ENCODE peak calls at places on chromosomes 5 and 9, in seven cellular contexts. E, I, P, D, B, V and K are unnamed samples.

GRCh38 chr9:93549636-93550035 is 26.7 kb upstream of the PHF2 start:
- DNase-seq in E (no peak), I (no peak), P (no peak), D (no peak), B (no peak), V (no peak), K (peak)

GRCh38 chr9:69797680-69798079 is 22.9 kb upstream of the CFAP95 start:
- DNase-seq in E (no peak), I (no peak), P (no peak), D (no peak), B (no peak), V (no peak), K (no peak)

GRCh38 chr9:2093920-2094597 is 78.9 kb downstream of the SMARCA2 start:
- DNase-seq in E (peak), I (peak), P (peak), D (peak), B (no peak), V (no peak), K (no peak)

GRCh38 chr9:129888085-129888808 is 53.0 kb downstream of the USP20 start:
- DNase-seq in E (no peak), I (no peak), P (no peak), D (no peak), B (no peak), V (no peak), K (no peak)

GRCh38 chr9:132543960-132544359 is 38.4 kb upstream of the BARHL1 start:
- DNase-seq in E (no peak), I (no peak), P (no peak), D (no peak), B (no peak), V (peak), K (no peak)

GRCh38 chr5:144469106-144469505 is 298.4 kb downstream of the KCTD16 start:
- DNase-seq in E (no peak), I (no peak), P (no peak), D (peak), B (no peak), V (no peak), K (no peak)

GRCh38 chr5:140882591-140882899 is 621 bp downstream of the PCDHA13 start:
- DNase-seq in E (no peak), I (no peak), P (peak), D (no peak), B (no peak), V (peak), K (no peak)

GRCh38 chr5:93274291-93274690 is 306.7 kb downstream of the NR2F1-AS1 start:
- DNase-seq in E (no peak), I (no peak), P (no peak), D (peak), B (no peak), V (peak), K (no peak)

GRCh38 chr5:140346348-140347221 is at the start of gene HBEGF:
- DNase-seq in E (peak), I (no peak), P (peak), D (peak), B (peak), V (peak), K (no peak)

GRCh38 chr5:156391139-156391538 is 64.2 kb downstream of the SGCD start:
- DNase-seq in E (no peak), I (peak), P (peak), D (no peak), B (no peak), V (no peak), K (peak)

GRCh38 chr5:170491479-170491878 is 12.3 kb upstream of the KCNIP1 start:
- DNase-seq in E (peak), I (peak), P (no peak), D (peak), B (no peak), V (no peak), K (peak)

GRCh38 chr9:35277649-35278359 is 116.0 kb downstream of the UNC13B start:
- DNase-seq in E (peak), I (peak), P (no peak), D (peak), B (no peak), V (no peak), K (no peak)

GRCh38 chr9:135126480-135127187 is 39.2 kb downstream of the OLFM1 start:
- DNase-seq in E (peak), I (no peak), P (peak), D (peak), B (no peak), V (no peak), K (peak)

GRCh38 chr9:135130266-135130976 is 43.0 kb downstream of the OLFM1 start:
- DNase-seq in E (no peak), I (no peak), P (peak), D (peak), B (no peak), V (no peak), K (no peak)

GRCh38 chr9:135131488-135131887 is 44.0 kb downstream of the OLFM1 start:
- DNase-seq in E (no peak), I (no peak), P (no peak), D (no peak), B (no peak), V (no peak), K (no peak)

GRCh38 chr9:135129137-135129695 is 41.7 kb downstream of the OLFM1 start:
- DNase-seq in E (no peak), I (no peak), P (no peak), D (no peak), B (no peak), V (no peak), K (no peak)

DNA sequence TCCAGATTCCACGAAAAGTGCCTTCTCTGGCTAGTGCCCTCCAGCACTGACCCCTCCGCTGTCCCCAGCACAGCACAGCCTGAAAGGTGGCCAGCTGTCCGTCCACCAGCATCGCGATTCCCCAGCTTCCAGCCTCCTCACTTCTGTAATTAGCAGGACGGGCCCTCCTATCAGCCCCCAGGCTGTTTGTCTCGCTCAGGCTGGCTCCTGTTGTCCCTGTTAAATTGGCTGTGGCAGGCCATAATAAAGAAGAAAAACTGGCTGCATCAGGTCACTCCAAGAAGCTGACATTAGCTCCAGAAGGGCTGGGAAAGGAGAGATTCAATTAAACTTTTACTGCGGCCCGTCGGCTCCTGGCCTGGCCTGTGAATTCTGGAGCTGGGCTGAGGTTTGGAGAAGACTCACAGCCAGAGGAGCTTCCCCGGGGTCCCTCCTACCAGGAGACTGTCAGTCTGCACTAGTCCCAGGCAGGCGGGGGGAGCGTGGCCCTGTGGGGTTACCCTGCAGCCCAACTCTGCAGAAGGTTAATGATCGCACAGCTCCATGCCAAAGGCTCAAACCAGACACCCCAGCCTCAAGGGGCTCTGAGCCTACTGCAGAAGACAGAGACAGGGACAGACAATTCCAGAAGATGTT is 40.7 kb downstream of the OLFM1 start:
- DNase-seq in E (no peak), I (no peak), P (no peak), D (no peak), B (no peak), V (peak), K (no peak)
- H3K27ac ChIP-seq in E (no peak), I (no peak), P (no peak), D (no peak), B (no peak), V (peak), K (no peak)

GRCh38 chr5:108504974-108505373 is 123.1 kb upstream of the FBXL17 start:
- DNase-seq in E (no peak), I (no peak), P (no peak), D (no peak), B (no peak), V (no peak), K (no peak)
- H3K27ac ChIP-seq in E (no peak), I (no peak), P (no peak), D (no peak), B (no peak), V (no peak), K (no peak)

GRCh38 chr9:68704498-68704803 is 589 bp upstream of the PIP5K1B start:
- DNase-seq in E (no peak), I (no peak), P (no peak), D (no peak), B (no peak), V (no peak), K (no peak)

GRCh38 chr9:68705636-68706578 is 867 bp downstream of the PIP5K1B start:
- DNase-seq in E (peak), I (no peak), P (no peak), D (no peak), B (no peak), V (peak), K (no peak)

GRCh38 chr9:68703672-68704071 is 1.4 kb upstream of the PIP5K1B start:
- DNase-seq in E (no peak), I (no peak), P (no peak), D (no peak), B (no peak), V (no peak), K (no peak)

GRCh38 chr9:68706579-68707201 is 1.6 kb downstream of the PIP5K1B start:
- DNase-seq in E (no peak), I (no peak), P (no peak), D (no peak), B (no peak), V (peak), K (no peak)

DNA sequence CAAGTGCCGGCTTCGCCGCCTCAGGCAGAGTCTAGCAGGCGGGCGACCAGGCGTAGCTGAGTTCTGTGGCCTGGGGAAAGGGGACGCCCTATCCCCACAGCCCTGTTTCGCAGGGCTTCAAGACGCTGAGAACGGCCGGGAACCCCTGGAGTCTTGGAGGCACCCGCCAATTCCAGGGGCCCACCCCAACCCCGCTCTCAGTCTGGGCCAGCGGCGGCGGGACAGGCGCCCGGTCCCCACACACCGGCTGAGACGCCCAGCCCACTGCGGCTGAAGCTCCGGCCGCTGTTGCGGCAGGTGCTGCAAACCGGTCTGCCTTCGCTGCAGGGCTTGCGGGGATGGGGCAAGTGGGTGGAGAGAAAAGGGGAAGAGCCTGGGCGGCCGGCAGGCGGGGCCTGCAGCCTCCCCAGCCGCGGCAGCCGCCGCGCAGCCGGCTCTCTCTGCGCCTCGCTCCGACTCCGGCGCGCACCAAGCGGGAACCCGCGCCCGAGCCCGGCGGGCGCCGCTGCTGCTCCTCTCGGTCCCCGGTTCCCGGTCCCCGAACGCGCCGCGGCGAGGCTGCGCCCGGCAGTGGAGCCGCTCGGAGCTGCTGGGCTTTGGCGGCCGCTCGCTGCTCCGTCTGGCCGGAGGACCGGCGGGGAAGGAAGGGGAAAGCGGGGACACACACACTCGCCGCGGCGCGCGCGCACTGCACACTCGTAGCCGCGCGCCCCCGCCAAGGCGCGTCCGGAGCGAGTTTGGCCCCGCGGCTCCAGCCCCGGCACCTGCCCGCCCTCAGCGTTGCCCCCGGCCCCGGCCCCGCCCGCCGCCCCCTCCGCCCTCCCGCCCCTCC is at the start of gene PIP5K1B:
- DNase-seq in E (peak), I (no peak), P (peak), D (peak), B (peak), V (peak), K (peak)
- H3K27ac ChIP-seq in E (peak), I (no peak), P (peak), D (no peak), B (no peak), V (no peak), K (no peak)

DNA sequence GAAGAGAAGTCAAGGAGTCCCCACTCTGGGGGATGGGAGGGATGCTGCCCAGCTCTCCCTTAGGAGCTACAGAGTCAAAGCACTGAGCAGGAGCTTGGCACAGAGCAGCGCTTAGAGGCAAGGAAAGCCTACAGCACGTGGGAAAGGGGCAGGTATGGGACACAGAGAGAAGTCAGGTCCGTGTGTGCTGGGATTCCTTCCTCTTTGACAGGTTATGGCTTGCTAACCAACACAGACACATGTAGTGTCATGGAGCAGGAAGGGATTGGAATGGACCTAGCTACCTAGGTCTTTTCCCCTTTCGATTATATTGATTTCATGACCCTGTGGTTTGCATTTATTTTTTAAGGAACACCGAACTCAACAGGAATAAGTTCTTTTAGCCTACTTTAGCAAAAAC is 208.5 kb upstream of the TUT7 start:
- DNase-seq in E (no peak), I (no peak), P (no peak), D (no peak), B (no peak), V (no peak), K (peak)
- H3K27ac ChIP-seq in E (no peak), I (no peak), P (no peak), D (peak), B (no peak), V (no peak), K (peak)

GRCh38 chr9:127508901-127509260 is 57.6 kb downstream of the LRSAM1 start:
- DNase-seq in E (peak), I (no peak), P (no peak), D (no peak), B (peak), V (no peak), K (no peak)

GRCh38 chr9:127506117-127506813 is 55.0 kb downstream of the LRSAM1 start:
- DNase-seq in E (peak), I (no peak), P (no peak), D (peak), B (no peak), V (no peak), K (no peak)

GRCh38 chr9:127507751-127508648 is 56.7 kb downstream of the LRSAM1 start:
- DNase-seq in E (peak), I (no peak), P (no peak), D (no peak), B (no peak), V (no peak), K (no peak)

GRCh38 chr9:127505396-127506116 is 54.2 kb downstream of the LRSAM1 start:
- DNase-seq in E (peak), I (no peak), P (peak), D (peak), B (peak), V (peak), K (no peak)

DNA sequence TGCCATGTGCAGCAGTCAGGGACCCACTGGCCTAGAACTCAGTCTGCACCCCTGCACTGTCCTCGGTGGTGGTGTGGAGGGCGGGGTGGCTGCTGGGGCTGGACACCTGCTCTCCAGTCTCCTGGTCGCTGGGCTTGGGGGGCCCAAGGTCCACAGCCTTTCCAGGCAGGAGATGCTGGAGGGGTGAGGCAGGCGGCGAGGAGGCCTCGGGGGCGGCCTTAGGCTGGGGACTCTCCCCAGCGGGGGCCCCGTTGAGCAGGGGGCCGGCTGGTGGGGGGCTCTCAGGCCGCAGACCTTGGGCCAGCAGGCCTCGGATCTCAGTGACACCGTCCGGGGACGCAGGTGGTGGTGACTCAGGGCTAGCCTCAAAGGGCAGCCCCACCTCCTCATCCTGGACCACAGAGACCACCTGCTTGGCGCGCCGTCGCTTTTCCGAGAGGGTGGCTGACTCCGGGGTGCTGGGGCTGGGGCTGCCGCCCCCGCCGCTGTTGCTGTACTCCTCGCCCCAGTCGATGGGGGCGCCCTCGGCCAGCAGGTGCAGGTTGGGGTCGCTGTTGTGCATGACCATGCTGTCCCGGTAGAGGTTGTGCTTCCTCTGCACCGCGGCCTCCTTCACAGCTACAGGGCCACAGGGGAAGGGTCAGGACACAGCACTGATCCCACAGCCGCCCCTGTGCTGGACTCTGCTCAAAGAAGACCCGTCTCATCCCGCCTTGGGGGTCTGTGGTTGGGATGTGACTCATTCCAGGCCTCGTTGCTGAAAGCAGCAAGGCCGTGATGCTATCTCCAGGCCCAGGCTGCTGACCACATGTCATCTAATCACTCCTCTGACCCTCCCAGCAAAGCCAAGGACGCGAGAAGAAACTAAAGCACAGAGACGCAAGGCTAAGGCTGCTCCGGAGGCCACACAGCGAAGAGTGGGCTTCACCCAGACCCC is 55.8 kb downstream of the LRSAM1 start:
- DNase-seq in E (peak), I (no peak), P (no peak), D (no peak), B (no peak), V (no peak), K (no peak)
- H3K27ac ChIP-seq in E (peak), I (peak), P (peak), D (no peak), B (no peak), V (no peak), K (no peak)

DNA sequence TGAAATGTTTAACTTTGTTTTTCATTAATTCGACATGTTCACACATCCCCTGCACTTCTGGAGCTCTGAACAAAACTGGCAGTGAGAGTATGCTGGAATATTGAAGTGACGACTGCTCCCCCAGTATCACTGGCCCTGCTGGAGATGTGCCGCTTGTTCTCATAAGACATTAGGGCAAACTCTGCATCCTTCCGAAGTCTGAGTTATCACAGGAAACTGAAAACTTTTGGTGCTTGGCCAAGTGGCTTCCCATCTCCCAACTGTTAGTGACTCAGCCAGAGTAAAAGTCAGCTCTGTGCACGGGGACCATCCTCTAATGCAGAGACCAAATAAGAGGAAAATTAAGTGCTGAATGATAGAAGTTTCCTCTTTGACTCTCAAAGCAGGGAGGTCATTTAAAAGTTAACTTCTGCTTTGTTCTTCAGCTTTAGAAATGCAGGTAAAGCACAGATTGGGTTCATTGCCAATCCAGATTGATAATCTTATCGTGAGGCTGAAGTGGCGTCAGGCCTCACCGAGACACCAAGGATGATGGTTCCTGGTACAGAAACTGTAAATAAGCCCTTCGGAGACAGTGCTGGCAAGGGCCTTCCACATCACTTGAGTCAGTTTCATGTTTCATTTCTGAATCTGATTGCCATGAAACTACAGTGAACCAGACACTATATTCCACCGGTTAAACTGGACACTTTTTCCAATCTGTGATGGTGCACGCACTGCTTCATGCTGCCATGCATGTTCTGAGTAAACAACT is 336.4 kb downstream of the GLIS3 start:
- DNase-seq in E (peak), I (peak), P (peak), D (peak), B (peak), V (no peak), K (no peak)
- H3K27ac ChIP-seq in E (no peak), I (peak), P (peak), D (peak), B (no peak), V (peak), K (no peak)